ENCODE peak calls at places on chromosomes 5 and 9, in five cellular contexts. L, V, P, R and I are unnamed samples.

GRCh38 chr5:119315516-119315949 is 40.3 kb upstream of the TNFAIP8 start:
- DNase-seq in L (no peak), V (no peak), P (no peak), R (peak), I (peak)

GRCh38 chr9:35729700-35730485 is 2.1 kb downstream of the TLN1 start:
- DNase-seq in L (peak), V (no peak), P (no peak), R (peak), I (peak)

GRCh38 chr5:141742866-141743651 is 61.0 kb upstream of the ARAP3 start:
- DNase-seq in L (no peak), V (no peak), P (no peak), R (peak), I (peak)

GRCh38 chr9:121362813-121363585 is 7.1 kb downstream of the STOM start:
- DNase-seq in L (no peak), V (no peak), P (no peak), R (no peak), I (peak)

GRCh38 chr9:90773593-90773992 is 28.0 kb upstream of the SYK start:
- DNase-seq in L (no peak), V (no peak), P (no peak), R (peak), I (no peak)

GRCh38 chr5:7857918-7858632 is 7.1 kb upstream of the CFAP90 start:
- DNase-seq in L (no peak), V (no peak), P (no peak), R (no peak), I (no peak)

GRCh38 chr5:370311-370958 is 48.9 kb downstream of the AHRR start:
- DNase-seq in L (no peak), V (no peak), P (no peak), R (no peak), I (no peak)

GRCh38 chr5:644509-644908 is 32.4 kb downstream of the CEP72 start:
- DNase-seq in L (peak), V (no peak), P (no peak), R (no peak), I (no peak)

GRCh38 chr5:38672059-38672791 is 115.8 kb upstream of the LIFR start:
- DNase-seq in L (no peak), V (no peak), P (no peak), R (no peak), I (peak)

GRCh38 chr5:170533383-170533782 is 29.6 kb downstream of the KCNIP1 start:
- DNase-seq in L (no peak), V (no peak), P (no peak), R (no peak), I (no peak)

GRCh38 chr5:180623844-180624243 is 25.6 kb downstream of the FLT4 start:
- DNase-seq in L (no peak), V (no peak), P (no peak), R (no peak), I (no peak)

GRCh38 chr5:14433202-14433601 is 148.4 kb upstream of the OTULINL start:
- DNase-seq in L (no peak), V (no peak), P (no peak), R (no peak), I (no peak)

GRCh38 chr5:95808013-95808685 is 14.4 kb downstream of the GLRX start:
- DNase-seq in L (no peak), V (no peak), P (no peak), R (no peak), I (no peak)

GRCh38 chr5:178991190-178992145 is 3.7 kb downstream of the GRM6 start:
- DNase-seq in L (no peak), V (no peak), P (no peak), R (no peak), I (no peak)

GRCh38 chr5:27473300-27474053 is 435.1 kb upstream of the CDH9 start:
- DNase-seq in L (no peak), V (no peak), P (no peak), R (no peak), I (no peak)

GRCh38 chr9:13487498-13487897 is 208.0 kb upstream of the MPDZ start:
- DNase-seq in L (no peak), V (no peak), P (no peak), R (no peak), I (no peak)

GRCh38 chr5:132054031-132054696 is 6.3 kb upstream of the IL3 start:
- DNase-seq in L (peak), V (no peak), P (no peak), R (no peak), I (no peak)

GRCh38 chr9:133958756-133959155 is 33.4 kb downstream of the VAV2 start:
- DNase-seq in L (peak), V (no peak), P (no peak), R (no peak), I (no peak)

GRCh38 chr5:37754976-37755375 is 84.9 kb downstream of the GDNF start:
- DNase-seq in L (no peak), V (no peak), P (no peak), R (no peak), I (no peak)

GRCh38 chr5:139660916-139661814 is 13.0 kb downstream of the CXXC5 start:
- DNase-seq in L (peak), V (no peak), P (peak), R (peak), I (peak)

GRCh38 chr5:51990241-51990640 is 607.0 kb downstream of the ISL1 start:
- DNase-seq in L (no peak), V (no peak), P (no peak), R (no peak), I (no peak)